ENCODE peak calls at places on chromosomes 1 and 21, in six cellular contexts. W, D, O, Y, C and G are unnamed samples.

GRCh38 chr1:115224636-115225035 is 113.4 kb downstream of the NGF start:
- DNase-seq in W (no peak), D (no peak), O (no peak), Y (no peak), C (no peak), G (no peak)

GRCh38 chr21:34187935-34188334 is 114.6 kb downstream of the MRPS6 start:
- DNase-seq in W (peak), D (no peak), O (peak), Y (no peak), C (no peak), G (no peak)

GRCh38 chr1:172746091-172746949 is 87.4 kb downstream of the FASLG start:
- DNase-seq in W (no peak), D (peak), O (peak), Y (peak), C (peak), G (peak)

GRCh38 chr1:115215703-115216521 is 122.1 kb downstream of the NGF start:
- DNase-seq in W (no peak), D (no peak), O (no peak), Y (no peak), C (no peak), G (no peak)

GRCh38 chr1:181131255-181131901 is 42.9 kb downstream of the IER5 start:
- DNase-seq in W (no peak), D (no peak), O (no peak), Y (peak), C (no peak), G (peak)

GRCh38 chr1:183214021-183214970 is 28.2 kb downstream of the LAMC2 start:
- DNase-seq in W (no peak), D (no peak), O (no peak), Y (no peak), C (no peak), G (no peak)

GRCh38 chr1:156602557-156602993 is 1.3 kb upstream of the GPATCH4 start:
- DNase-seq in W (no peak), D (no peak), O (no peak), Y (peak), C (no peak), G (no peak)

GRCh38 chr1:220818421-220819173 is 31.9 kb downstream of the MTARC1 start:
- DNase-seq in W (no peak), D (peak), O (peak), Y (no peak), C (peak), G (no peak)

GRCh38 chr1:31181515-31182343 is 58.0 kb downstream of the NKAIN1 start:
- DNase-seq in W (peak), D (peak), O (peak), Y (peak), C (no peak), G (peak)

GRCh38 chr1:243501002-243501401 is 245.2 kb downstream of the SDCCAG8 start:
- DNase-seq in W (no peak), D (peak), O (peak), Y (no peak), C (peak), G (no peak)

GRCh38 chr1:164695956-164696665 is 137.1 kb downstream of the PBX1 start:
- DNase-seq in W (no peak), D (no peak), O (peak), Y (no peak), C (no peak), G (no peak)

GRCh38 chr1:98824724-98825123 is 163.2 kb downstream of the SNX7 start:
- DNase-seq in W (no peak), D (no peak), O (no peak), Y (no peak), C (no peak), G (no peak)

GRCh38 chr1:39332828-39333227 is 128.3 kb downstream of the MACF1 start:
- DNase-seq in W (no peak), D (no peak), O (no peak), Y (no peak), C (no peak), G (no peak)

GRCh38 chr1:22508991-22509390 is 54.3 kb upstream of the EPHA8 start:
- DNase-seq in W (no peak), D (no peak), O (no peak), Y (no peak), C (no peak), G (no peak)

GRCh38 chr1:1781526-1781903 is 3.2 kb upstream of the NADK start:
- DNase-seq in W (peak), D (no peak), O (no peak), Y (no peak), C (no peak), G (no peak)

GRCh38 chr1:87555366-87555765 is 226.7 kb downstream of the LMO4 start:
- DNase-seq in W (no peak), D (no peak), O (no peak), Y (no peak), C (no peak), G (no peak)

GRCh38 chr1:44723496-44724407 is 7.2 kb downstream of the RNU5D-1 start:
- DNase-seq in W (no peak), D (no peak), O (no peak), Y (peak), C (no peak), G (peak)

GRCh38 chr1:18560692-18561091 is 70.0 kb upstream of the PAX7 start:
- DNase-seq in W (no peak), D (no peak), O (no peak), Y (no peak), C (no peak), G (no peak)

GRCh38 chr21:31731112-31731801 is 661 bp downstream of the SCAF4 start:
- DNase-seq in W (peak), D (no peak), O (no peak), Y (peak), C (no peak), G (no peak)

GRCh38 chr1:197017558-197018146 is 40.3 kb downstream of the CFHR5 start:
- DNase-seq in W (no peak), D (peak), O (no peak), Y (no peak), C (no peak), G (no peak)

GRCh38 chr1:147760481-147761260 is at the start of gene GJA5:
- DNase-seq in W (no peak), D (no peak), O (no peak), Y (no peak), C (no peak), G (no peak)

GRCh38 chr1:230340778-230341546 is 85.2 kb downstream of the PGBD5 start:
- DNase-seq in W (peak), D (no peak), O (no peak), Y (no peak), C (no peak), G (no peak)

GRCh38 chr21:33975548-33976081 is 60.0 kb upstream of the ATP5PO start:
- DNase-seq in W (no peak), D (no peak), O (peak), Y (no peak), C (no peak), G (peak)

GRCh38 chr1:232904566-232904965 is 45.8 kb upstream of the NTPCR start:
- DNase-seq in W (no peak), D (peak), O (peak), Y (no peak), C (peak), G (no peak)

GRCh38 chr1:33300673-33301072 is 20.2 kb downstream of the A3GALT2 start:
- DNase-seq in W (peak), D (peak), O (peak), Y (no peak), C (peak), G (no peak)

GRCh38 chr1:41517039-41517438 is 32.6 kb upstream of the EDN2 start:
- DNase-seq in W (peak), D (no peak), O (no peak), Y (peak), C (no peak), G (no peak)

GRCh38 chr1:22142315-22143064 is 407 bp downstream of the WNT4 start:
- DNase-seq in W (peak), D (no peak), O (peak), Y (no peak), C (no peak), G (no peak)

GRCh38 chr1:185788386-185788785 is 54.2 kb downstream of the HMCN1 start:
- DNase-seq in W (no peak), D (no peak), O (no peak), Y (no peak), C (no peak), G (no peak)

GRCh38 chr1:229031491-229032341 is 239.2 kb upstream of the RAB4A start:
- DNase-seq in W (no peak), D (no peak), O (no peak), Y (no peak), C (no peak), G (no peak)

GRCh38 chr1:164637461-164638375 is 78.7 kb downstream of the PBX1 start:
- DNase-seq in W (no peak), D (peak), O (peak), Y (no peak), C (peak), G (no peak)

GRCh38 chr21:26153758-26154157 is 16.8 kb downstream of the APP start:
- DNase-seq in W (no peak), D (no peak), O (peak), Y (no peak), C (no peak), G (no peak)

GRCh38 chr1:103112535-103112934 is 4.2 kb upstream of the COL11A1 start:
- DNase-seq in W (no peak), D (no peak), O (no peak), Y (no peak), C (no peak), G (no peak)

GRCh38 chr1:1273535-1274298 is at the start of gene UBE2J2:
- DNase-seq in W (peak), D (peak), O (peak), Y (peak), C (peak), G (peak)

GRCh38 chr21:42766756-42767560 is 112.4 kb downstream of the WDR4 start:
- DNase-seq in W (no peak), D (no peak), O (no peak), Y (no peak), C (no peak), G (no peak)

GRCh38 chr1:117971777-117972176 is 42.2 kb downstream of the WDR3 start:
- DNase-seq in W (no peak), D (no peak), O (no peak), Y (no peak), C (no peak), G (no peak)

GRCh38 chr1:8712413-8713229 is 104.8 kb downstream of the RERE start:
- DNase-seq in W (no peak), D (peak), O (peak), Y (peak), C (peak), G (no peak)
- H3K4me3 ChIP-seq in W (no peak), D (peak), O (peak), Y (peak), C (no peak), G (no peak)

DNA sequence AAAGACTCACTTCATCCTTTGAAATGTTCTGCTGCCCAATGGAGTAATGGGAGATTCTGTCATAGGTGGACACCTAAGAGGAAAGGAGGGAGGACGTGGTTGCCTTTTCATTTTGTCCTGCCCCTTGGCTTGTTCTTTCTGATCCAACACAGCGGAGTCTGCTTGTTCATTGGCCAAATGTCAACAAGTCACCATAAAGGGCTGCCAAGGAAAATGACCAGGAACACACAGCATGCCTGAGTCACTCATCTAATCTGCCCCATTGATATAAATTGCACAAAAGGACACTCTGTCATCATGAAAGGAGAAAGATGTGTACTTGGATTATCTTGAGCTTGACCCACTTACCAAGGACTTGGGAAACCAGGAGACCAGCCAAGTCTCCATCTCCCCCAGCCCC is 422.9 kb downstream of the SETD4 start:
- DNase-seq in W (no peak), D (peak), O (peak), Y (no peak), C (no peak), G (no peak)
- TF ChIP-seq CTCF in W (no peak), D (no peak), O (no peak), Y (no peak), C (no peak), G (no peak)

DNA sequence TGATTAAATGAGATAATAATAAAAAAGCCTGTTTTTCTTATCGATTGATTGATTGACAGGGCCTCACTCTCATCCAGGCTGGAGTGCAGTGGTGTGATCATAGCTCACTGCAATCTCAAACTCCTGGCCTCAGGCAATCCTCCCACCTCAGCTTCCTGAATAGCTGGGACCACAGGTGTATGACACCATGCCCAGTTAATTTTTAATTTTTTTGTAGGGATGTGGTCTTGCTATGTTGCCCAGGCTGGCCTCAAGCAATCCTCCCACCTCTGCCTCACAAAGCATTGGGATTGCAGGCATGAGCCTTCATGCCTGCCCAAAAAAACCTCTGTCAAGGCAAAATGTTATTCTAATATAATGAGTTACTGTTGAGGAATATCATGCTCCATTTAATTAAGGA is 346.4 kb upstream of the DAB1 start:
- DNase-seq in W (no peak), D (no peak), O (no peak), Y (no peak), C (no peak), G (no peak)
- H3K4me3 ChIP-seq in W (no peak), D (no peak), O (no peak), Y (no peak), C (no peak), G (no peak)

GRCh38 chr1:80520949-80521348 is 1279.8 kb upstream of the ADGRL2 start:
- DNase-seq in W (no peak), D (no peak), O (no peak), Y (no peak), C (no peak), G (no peak)
- TF ChIP-seq CTCF in W (no peak), D (no peak), O (no peak), Y (no peak), C (no peak), G (no peak)

DNA sequence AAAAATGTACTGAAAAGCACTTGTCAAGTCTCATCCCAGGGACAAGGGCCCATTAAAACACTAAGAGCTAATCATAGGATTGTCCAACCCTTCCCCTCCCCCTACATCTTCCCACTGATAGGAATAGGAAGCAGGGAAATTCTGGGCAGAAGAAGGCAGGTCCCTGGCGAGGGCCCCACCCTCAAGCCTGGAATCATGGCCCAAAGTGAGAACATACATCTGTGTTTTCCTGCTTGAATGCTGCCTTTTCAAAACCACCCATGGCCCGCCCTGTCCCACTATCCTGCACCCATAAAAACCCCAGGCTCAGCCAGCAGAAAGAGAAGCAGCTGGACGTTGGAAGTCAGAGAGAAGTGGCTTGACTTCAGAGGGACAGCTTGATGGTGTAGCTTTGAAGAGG is 4.8 kb downstream of the DNAI4 start:
- DNase-seq in W (no peak), D (no peak), O (no peak), Y (no peak), C (no peak), G (no peak)
- H3K4me3 ChIP-seq in W (no peak), D (no peak), O (no peak), Y (no peak), C (no peak), G (no peak)